ENCODE peak calls at places on chromosomes 7 and 10, in four cellular contexts. W is hepatocyte, X is fibroblast of villous mesenchyme, Y is right cardiac atrium. K is an unnamed sample.

GRCh38 chr10:13790196-13790595 is 203.4 kb downstream of the PRPF18 start:
- DNase-seq in W (no peak), X (no peak), Y (no peak), K (no peak)

GRCh38 chr10:529831-530230 is 159.6 kb downstream of the DIP2C start:
- DNase-seq in W (no peak), X (no peak), Y (no peak), K (no peak)

GRCh38 chr10:6878067-6878412 is 298.0 kb upstream of the PRKCQ start:
- DNase-seq in W (no peak), X (no peak), Y (no peak), K (no peak)

GRCh38 chr10:76334306-76334705 is 902.9 kb downstream of the LRMDA start:
- DNase-seq in W (no peak), X (no peak), Y (no peak), K (no peak)

GRCh38 chr7:131625817-131626372 is 69.5 kb upstream of the PODXL start:
- DNase-seq in W (peak), X (peak), Y (peak), K (peak)

GRCh38 chr7:50312589-50313162 is 8.2 kb downstream of the IKZF1 start:
- DNase-seq in W (no peak), X (no peak), Y (no peak), K (no peak)

GRCh38 chr10:94645285-94645684 is 38.2 kb upstream of the CYP2C18 start:
- DNase-seq in W (no peak), X (no peak), Y (no peak), K (no peak)

GRCh38 chr7:78620931-78621330 is 822.4 kb downstream of the PHTF2 start:
- DNase-seq in W (peak), X (peak), Y (no peak), K (peak)

GRCh38 chr10:44864042-44864436 is 47.1 kb upstream of the TMEM72 start:
- DNase-seq in W (peak), X (peak), Y (peak), K (peak)

GRCh38 chr10:34171957-34172527 is 643.1 kb downstream of the PARD3 start:
- DNase-seq in W (no peak), X (peak), Y (no peak), K (peak)

GRCh38 chr7:22861576-22861975 is 38.9 kb upstream of the TOMM7 start:
- DNase-seq in W (no peak), X (no peak), Y (no peak), K (no peak)

GRCh38 chr10:30882281-30882680 is 149.4 kb downstream of the ZNF438 start:
- DNase-seq in W (no peak), X (peak), Y (no peak), K (no peak)

GRCh38 chr10:99387071-99387470 is 43.4 kb downstream of the GOT1 start:
- DNase-seq in W (no peak), X (no peak), Y (no peak), K (no peak)

GRCh38 chr10:32125023-32125422 is 68.8 kb upstream of the KIF5B start:
- DNase-seq in W (no peak), X (no peak), Y (no peak), K (no peak)

GRCh38 chr7:42914009-42914725 is 2.3 kb upstream of the C7orf25 start:
- DNase-seq in W (peak), X (peak), Y (peak), K (no peak)

GRCh38 chr10:31059323-31059722 is 27.7 kb upstream of the ZNF438 start:
- DNase-seq in W (no peak), X (no peak), Y (no peak), K (no peak)

GRCh38 chr10:130233426-130233825 is 97.2 kb downstream of the GLRX3 start:
- DNase-seq in W (no peak), X (no peak), Y (no peak), K (no peak)

GRCh38 chr7:140557809-140558518 is 78.7 kb upstream of the MKRN1 start:
- DNase-seq in W (no peak), X (no peak), Y (no peak), K (no peak)
- H3K4me3 ChIP-seq in W (no peak), X (no peak), Y (no peak), K (no peak)

GRCh38 chr7:143900230-143900766 is 1.7 kb downstream of the TCAF1 start:
- DNase-seq in W (peak), X (no peak), Y (peak), K (no peak)
- H3K4me3 ChIP-seq in W (peak), X (peak), Y (no peak), K (peak)

GRCh38 chr10:104393387-104393786 is 39.8 kb downstream of the CFAP58 start:
- DNase-seq in W (no peak), X (no peak), Y (no peak), K (no peak)
- H3K4me3 ChIP-seq in W (no peak), X (no peak), Y (no peak), K (no peak)

GRCh38 chr10:100826983-100827818 is 81.8 kb downstream of the PAX2 start:
- DNase-seq in W (peak), X (no peak), Y (peak), K (no peak)
- H3K4me3 ChIP-seq in W (no peak), X (no peak), Y (peak), K (peak)